ENCODE peak calls at places on chromosomes 16 and 17, in nine cellular contexts. M is left lung; L is breast epithelium; U is lower lobe of right lung; F is uterus; K is mucosa of descending colon; P is astrocyte; O is CD4-positive, alpha-beta T cell; R is IMR-90. Z is an unnamed sample. For H3K9me3, the result is how much of the 10 kb centered on the place peaks cover.

GRCh38 chr17:38749222-38750043 is 1.3 kb upstream of the PCGF2 start:
- DNase-seq in F (peak), P (peak), O (no peak), K (peak), L (peak), M (peak), U (peak), R (peak), Z (peak)

GRCh38 chr16:78022347-78022746 is at the start of gene CLEC3A:
- DNase-seq in P (no peak), O (no peak), R (no peak), M (no peak), K (no peak), L (no peak), U (no peak), F (no peak), Z (no peak)

GRCh38 chr16:75070055-75070841 is 46.3 kb downstream of the LDHD start:
- DNase-seq in O (no peak), F (peak), P (no peak), K (no peak), M (no peak), U (no peak), L (no peak), R (no peak), Z (peak)

GRCh38 chr16:47493358-47494337 is 32.5 kb downstream of the PHKB start:
- DNase-seq in P (no peak), L (no peak), O (no peak), U (no peak), M (no peak), K (no peak), F (no peak), R (no peak), Z (no peak)

GRCh38 chr16:85639529-85640253 is 26.6 kb downstream of the GSE1 start:
- DNase-seq in K (no peak), O (no peak), M (no peak), F (no peak), L (peak), U (no peak), P (no peak), R (no peak), Z (peak)

GRCh38 chr16:19776147-19776546 is 58.1 kb downstream of the IQCK start:
- DNase-seq in M (no peak), R (no peak), P (no peak), F (no peak), K (no peak), L (no peak), O (no peak), U (no peak), Z (no peak)

GRCh38 chr17:83107656-83108048 is 28.2 kb downstream of the METRNL start:
- DNase-seq in R (no peak), P (no peak), U (no peak), O (no peak), M (no peak), L (no peak), K (no peak), F (no peak), Z (no peak)

GRCh38 chr16:55048745-55049144 is 118.1 kb downstream of the IRX5 start:
- DNase-seq in K (no peak), U (no peak), M (no peak), R (no peak), O (no peak), P (no peak), F (no peak), L (no peak), Z (no peak)

GRCh38 chr17:83137523-83137922 is 58.1 kb downstream of the METRNL start:
- DNase-seq in K (no peak), U (peak), P (no peak), L (peak), F (no peak), M (no peak), O (no peak), R (no peak), Z (no peak)

GRCh38 chr17:80501739-80502577 is 25.6 kb upstream of the NPTX1 start:
- DNase-seq in M (no peak), O (no peak), U (no peak), F (peak), K (no peak), P (peak), L (no peak), R (peak), Z (no peak)

GRCh38 chr17:50051082-50051576 is 4.8 kb upstream of the ITGA3 start:
- DNase-seq in U (no peak), P (peak), L (no peak), F (no peak), M (no peak), K (peak), R (peak), O (peak), Z (no peak)

GRCh38 chr16:76389126-76389525 is 111.9 kb downstream of the CNTNAP4 start:
- DNase-seq in K (no peak), R (no peak), L (no peak), M (no peak), O (no peak), F (no peak), P (peak), U (no peak), Z (no peak)

GRCh38 chr17:49963277-49963625 is 5.7 kb upstream of the DLX4 start:
- DNase-seq in P (no peak), K (no peak), U (no peak), L (no peak), F (no peak), R (no peak), O (no peak), M (no peak), Z (no peak)

GRCh38 chr17:62998665-62999393 is 32.8 kb downstream of the TANC2 start:
- DNase-seq in U (no peak), O (no peak), P (peak), R (no peak), K (no peak), M (no peak), F (no peak), L (no peak), Z (no peak)

GRCh38 chr16:49750341-49751011 is 105.4 kb downstream of the ZNF423 start:
- DNase-seq in U (no peak), L (no peak), P (peak), F (no peak), M (no peak), K (no peak), O (no peak), R (no peak), Z (no peak)

GRCh38 chr16:54062361-54063346 is 223.9 kb downstream of the IRX3 start:
- DNase-seq in R (no peak), M (no peak), U (no peak), L (no peak), O (no peak), F (no peak), K (no peak), P (no peak), Z (peak)

GRCh38 chr17:78394209-78394608 is 15.8 kb downstream of the PGS1 start:
- DNase-seq in O (no peak), K (no peak), R (no peak), F (no peak), M (no peak), L (no peak), U (no peak), P (no peak), Z (no peak)

GRCh38 chr17:1491406-1492248 is 859 bp downstream of the MYO1C start:
- DNase-seq in K (peak), U (peak), M (peak), F (peak), P (no peak), R (no peak), O (peak), L (no peak), Z (peak)

GRCh38 chr17:77526728-77527355 is 386.1 kb downstream of the SEC14L1 start:
- DNase-seq in K (no peak), O (no peak), R (no peak), L (no peak), F (no peak), P (no peak), U (no peak), M (no peak), Z (no peak)

GRCh38 chr17:21549107-21549687 is 143.1 kb upstream of the KCNJ18 start:
- DNase-seq in R (peak), L (no peak), M (no peak), O (no peak), P (peak), F (no peak), U (no peak), K (no peak), Z (no peak)

GRCh38 chr17:14950216-14950615 is 314.9 kb downstream of the PMP22 start:
- DNase-seq in U (no peak), P (no peak), O (no peak), M (no peak), L (no peak), R (peak), K (no peak), F (no peak), Z (no peak)

GRCh38 chr17:57699751-57700186 is 45.3 kb downstream of the CCDC182 start:
- DNase-seq in F (no peak), R (no peak), O (no peak), L (no peak), P (no peak), K (no peak), M (no peak), U (no peak), Z (no peak)

GRCh38 chr17:14717849-14718248 is 417.0 kb downstream of the HS3ST3B1 start:
- DNase-seq in K (no peak), M (no peak), F (no peak), L (no peak), R (no peak), O (no peak), P (no peak), U (no peak), Z (no peak)

GRCh38 chr17:77466596-77467223 is 325.9 kb downstream of the SEC14L1 start:
- DNase-seq in P (no peak), R (no peak), O (no peak), K (no peak), F (no peak), M (no peak), L (no peak), U (no peak), Z (no peak)

GRCh38 chr16:12455287-12455798 is 348.3 kb downstream of the CPPED1 start:
- DNase-seq in U (peak), L (no peak), K (peak), F (no peak), P (no peak), O (no peak), R (peak), M (peak), Z (peak)

GRCh38 chr17:29929006-29929543 is 953 bp downstream of the SSH2 start:
- DNase-seq in M (no peak), U (no peak), F (no peak), L (no peak), R (no peak), P (peak), K (no peak), O (no peak), Z (no peak)

GRCh38 chr16:17414421-17414820 is 56.3 kb downstream of the XYLT1 start:
- DNase-seq in U (no peak), M (no peak), F (no peak), O (no peak), R (no peak), L (no peak), K (no peak), P (no peak), Z (no peak)

GRCh38 chr17:50013079-50013478 is 18.1 kb upstream of the DLX3 start:
- DNase-seq in O (no peak), R (no peak), K (no peak), M (no peak), P (no peak), U (no peak), F (no peak), L (no peak), Z (no peak)

GRCh38 chr17:29572691-29573557 is 4.4 kb downstream of the TP53I13 start:
- DNase-seq in O (peak), P (no peak), M (no peak), F (peak), L (peak), K (peak), R (peak), U (peak), Z (peak)

GRCh38 chr16:31138621-31139578 is 3.4 kb upstream of the PRSS8 start:
- DNase-seq in L (no peak), U (peak), K (peak), O (no peak), R (peak), M (peak), F (no peak), P (peak), Z (no peak)

GRCh38 chr16:27883576-27883975 is 179.9 kb downstream of the GSG1L start:
- DNase-seq in P (no peak), R (no peak), K (no peak), L (no peak), M (no peak), U (no peak), F (no peak), O (no peak), Z (no peak)

GRCh38 chr16:89315791-89316581 is 98.5 kb downstream of the ZNF778 start:
- DNase-seq in L (no peak), K (peak), M (peak), O (peak), P (peak), F (no peak), U (peak), R (peak), Z (peak)

GRCh38 chr17:37698132-37698615 is 46.7 kb downstream of the HNF1B start:
- DNase-seq in L (no peak), P (peak), O (no peak), K (no peak), U (no peak), F (no peak), R (peak), M (no peak), Z (no peak)

GRCh38 chr16:16120044-16120381 is 103.3 kb downstream of the ABCC6 start:
- DNase-seq in F (no peak), U (no peak), P (no peak), R (no peak), M (no peak), K (peak), L (no peak), O (no peak), Z (no peak)
- H3K9me3 ChIP-seq in F (under half), U (under half), P (under half), R (under half), M (under half), K (under half), L (under half), O (under half), Z (under half)

DNA sequence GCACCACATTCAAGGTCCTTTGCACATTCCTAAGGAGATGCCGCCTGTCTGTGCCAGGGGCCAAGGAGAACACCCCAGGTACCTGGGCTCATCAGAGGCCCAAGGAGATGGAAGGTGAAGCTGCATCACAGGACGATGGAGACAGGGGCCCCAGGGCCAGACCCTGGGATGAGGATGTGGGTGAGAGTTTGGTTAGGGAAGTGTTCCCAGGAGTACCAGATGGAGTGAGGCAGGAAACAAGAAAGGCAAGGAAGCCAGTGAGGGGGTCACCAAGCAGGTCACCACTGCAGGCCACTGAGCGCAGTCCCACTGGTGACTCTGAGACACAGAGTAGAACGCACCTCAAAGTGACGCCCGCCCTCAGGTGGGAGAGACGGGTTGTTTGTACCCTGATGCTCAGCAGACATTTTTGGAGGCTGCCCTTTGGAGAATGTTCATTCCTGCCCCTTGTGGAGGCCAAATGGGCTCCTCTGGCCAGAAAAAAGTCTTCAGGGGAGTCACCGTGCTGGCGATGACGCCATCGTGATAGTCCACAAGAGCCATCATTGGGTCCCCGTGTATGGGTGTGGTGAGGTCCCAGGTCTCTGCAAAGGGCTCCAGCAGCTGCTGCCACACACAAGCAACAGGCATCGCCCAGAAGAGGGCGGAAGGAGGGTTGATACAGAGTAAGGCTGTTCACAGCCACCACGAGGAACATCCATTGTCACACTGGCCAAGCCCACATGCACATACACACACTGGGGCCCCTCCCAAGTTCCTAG is 57.5 kb downstream of the BEAN1 start:
- DNase-seq in K (no peak), O (no peak), P (no peak), L (no peak), M (no peak), F (peak), R (no peak), U (no peak), Z (no peak)
- TF ChIP-seq CTCF in K (no peak), O (no peak), P (no peak), L (no peak), M (no peak), F (no peak), R (no peak), U (no peak), Z (no peak)

GRCh38 chr17:16676645-16677044 is 13.4 kb upstream of the CCDC144A start:
- DNase-seq in R (peak), O (no peak), F (no peak), U (no peak), L (no peak), P (no peak), K (no peak), M (no peak), Z (no peak)
- H3K9me3 ChIP-seq in R (under half), O (under half), F (under half), U (under half), L (under half), P (under half), K (under half), M (under half), Z (under half)

DNA sequence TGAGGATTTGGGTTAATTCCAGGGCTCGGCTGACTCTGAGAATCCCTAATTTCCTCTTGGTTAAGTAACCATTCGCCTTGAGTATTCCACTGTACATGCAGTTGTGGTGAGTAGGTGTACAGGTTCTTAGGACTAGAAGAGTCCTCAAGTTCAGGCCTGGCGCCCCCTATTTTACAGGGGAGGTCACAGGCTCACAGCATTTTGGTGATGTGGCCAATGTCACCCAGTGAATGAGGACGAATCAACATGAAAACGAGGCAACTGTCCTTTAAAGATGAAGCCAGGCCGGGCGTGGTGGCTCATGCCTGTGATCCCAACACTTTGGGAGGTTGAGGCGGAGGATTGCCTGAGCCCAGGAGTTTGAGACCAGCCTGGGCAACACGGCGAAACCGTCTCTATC is 55.4 kb downstream of the ABCC6 start:
- DNase-seq in R (no peak), K (peak), F (no peak), M (no peak), O (no peak), L (no peak), P (no peak), U (no peak), Z (no peak)
- TF ChIP-seq CTCF in R (no peak), K (no peak), F (no peak), M (no peak), O (no peak), L (no peak), P (no peak), U (no peak), Z (no peak)

GRCh38 chr17:5182597-5183409 is 8.9 kb downstream of the ZNF594 start:
- DNase-seq in U (no peak), F (no peak), M (no peak), L (no peak), R (no peak), K (no peak), P (no peak), O (no peak), Z (no peak)
- H3K9me3 ChIP-seq in U (half or more), F (half or more), M (half or more), L (half or more), R (half or more), K (half or more), P (half or more), O (half or more), Z (half or more)

Z was measured in heart right ventricle.